ENCODE peak calls at places on chromosomes 12 and 14, in seven cellular contexts. Q is activated CD4-positive, alpha-beta T cell treated with anti-CD3 and anti-CD28 coated beads for 1 hour; T is neural progenitor cell; G is C1 segment of cervical spinal cord; F is brain microvascular endothelial cell; Z is HTR-8/SVneo; O is mesothelial cell of epicardium. M is an unnamed sample.

GRCh38 chr12:89231686-89232085 is 120.6 kb downstream of the DUSP6 start:
- DNase-seq in T (no peak), O (no peak), F (no peak), Z (no peak), Q (no peak), G (no peak), M (no peak)

GRCh38 chr12:113271853-113272561 is 50.7 kb downstream of the TPCN1 start:
- DNase-seq in F (peak), T (no peak), Q (no peak), Z (peak), G (peak), O (no peak), M (no peak)

GRCh38 chr14:104937161-104937560 is 12.5 kb downstream of the PLD4 start:
- DNase-seq in G (no peak), F (no peak), Q (no peak), T (no peak), Z (no peak), O (no peak), M (no peak)

GRCh38 chr12:45959025-45959424 is 31.3 kb downstream of the SCAF11 start:
- DNase-seq in Z (no peak), G (no peak), F (no peak), Q (no peak), O (no peak), T (no peak), M (no peak)

GRCh38 chr14:75469606-75470237 is 41.9 kb downstream of the JDP2 start:
- DNase-seq in T (no peak), G (no peak), O (no peak), Z (no peak), Q (no peak), F (no peak), M (no peak)

GRCh38 chr12:10667581-10667980 is 6.3 kb downstream of the STYK1 start:
- DNase-seq in Z (no peak), T (no peak), F (no peak), G (no peak), O (no peak), Q (no peak), M (no peak)

GRCh38 chr14:100147181-100147631 is 12.2 kb downstream of the DEGS2 start:
- DNase-seq in G (no peak), F (no peak), T (no peak), O (no peak), Z (no peak), Q (peak), M (peak)

GRCh38 chr12:75725505-75726120 is 214.2 kb upstream of the KRR1 start:
- DNase-seq in G (no peak), O (no peak), F (peak), T (no peak), Q (no peak), Z (peak), M (no peak)

GRCh38 chr14:31879661-31880348 is 197.3 kb upstream of the ARHGAP5 start:
- DNase-seq in T (no peak), O (no peak), F (no peak), Q (no peak), Z (no peak), G (no peak), M (no peak)

GRCh38 chr14:71119075-71119474 is 211.8 kb downstream of the PCNX1 start:
- DNase-seq in F (peak), Z (no peak), G (no peak), Q (no peak), T (no peak), O (no peak), M (no peak)